ENCODE peak calls at places on chromosomes 12 and 14, in seven cellular contexts. H is RWPE1, Q is fibroblast of lung, M is tibial artery, T is Calu3, E is HFF-Myc, K is glutamatergic neuron. J is an unnamed sample.

GRCh38 chr12:121452356-121453021 is 52.6 kb downstream of the RNF34 start:
- DNase-seq in H (peak; percentile 66), Q (no peak), M (no peak), T (no peak), E (no peak), K (no peak), J (no peak)

GRCh38 chr14:72792051-72792788 is 101.7 kb downstream of the DPF3 start:
- DNase-seq in H (no peak), Q (peak; percentile 31), M (peak; percentile 62), T (no peak), E (no peak), K (no peak), J (no peak)

GRCh38 chr12:49279706-49280159 is 14.9 kb downstream of the TUBA1C start:
- DNase-seq in H (no peak), Q (no peak), M (no peak), T (no peak), E (no peak), K (peak; percentile 40), J (no peak)

GRCh38 chr14:20818861-20819260 is 16.2 kb upstream of the RNASE1 start:
- DNase-seq in H (no peak), Q (no peak), M (no peak), T (peak; percentile 56), E (no peak), K (no peak), J (no peak)

GRCh38 chr12:1834186-1834925 is 14.0 kb downstream of the LRTM2 start:
- DNase-seq in H (no peak), Q (no peak), M (no peak), T (no peak), E (no peak), K (no peak), J (no peak)

GRCh38 chr12:15601210-15601800 is 187.9 kb downstream of the EPS8 start:
- DNase-seq in H (peak; percentile 86), Q (peak; percentile 96), M (no peak), T (peak; percentile 35), E (no peak), K (no peak), J (no peak)

GRCh38 chr12:34397591-34398365 is 375.5 kb downstream of the ALG10 start:
- DNase-seq in H (no peak), Q (no peak), M (peak; percentile 15), T (no peak), E (no peak), K (no peak), J (peak; percentile 6)

GRCh38 chr14:78921856-78922255 is 751.7 kb downstream of the NRXN3 start:
- DNase-seq in H (no peak), Q (peak; percentile 47), M (no peak), T (no peak), E (peak; percentile 56), K (no peak), J (no peak)

GRCh38 chr14:21233457-21234076 is 35.7 kb downstream of the HNRNPC start:
- DNase-seq in H (no peak), Q (peak; percentile 18), M (no peak), T (no peak), E (no peak), K (peak; percentile 37), J (no peak)

GRCh38 chr12:47032644-47033043 is 46.8 kb upstream of the PCED1B start:
- DNase-seq in H (no peak), Q (peak; percentile 78), M (no peak), T (no peak), E (no peak), K (no peak), J (no peak)

GRCh38 chr14:77763978-77764377 is 3.0 kb upstream of the SNW1 start:
- DNase-seq in H (no peak), Q (no peak), M (no peak), T (no peak), E (no peak), K (no peak), J (no peak)

GRCh38 chr14:105292810-105293711 is 7.7 kb downstream of the BRF1 start:
- DNase-seq in H (no peak), Q (no peak), M (no peak), T (no peak), E (no peak), K (no peak), J (no peak)

GRCh38 chr12:113002155-113002554 is 23.8 kb downstream of the OAS2 start:
- DNase-seq in H (no peak), Q (no peak), M (no peak), T (no peak), E (no peak), K (no peak), J (no peak)

GRCh38 chr12:56224954-56225353 is 812 bp downstream of the NABP2 start:
- DNase-seq in H (no peak), Q (no peak), M (no peak), T (no peak), E (no peak), K (no peak), J (peak; percentile 23)

GRCh38 chr12:93136243-93137015 is 207.3 kb upstream of the EEA1 start:
- DNase-seq in H (no peak), Q (no peak), M (no peak), T (no peak), E (no peak), K (no peak), J (no peak)

GRCh38 chr12:62429457-62429856 is 37.2 kb upstream of the MON2 start:
- DNase-seq in H (no peak), Q (no peak), M (no peak), T (no peak), E (no peak), K (no peak), J (no peak)

GRCh38 chr12:116490481-116490880 is 68.7 kb upstream of the MAP1LC3B2 start:
- DNase-seq in H (no peak), Q (peak; percentile 63), M (no peak), T (no peak), E (no peak), K (no peak), J (no peak)

GRCh38 chr12:54075974-54076373 is 22.3 kb downstream of the HOXC4 start:
- DNase-seq in H (no peak), Q (no peak), M (no peak), T (no peak), E (no peak), K (no peak), J (no peak)

GRCh38 chr12:12560587-12561304 is 1.9 kb downstream of the DUSP16 start:
- DNase-seq in H (peak; percentile 53), Q (peak; percentile 57), M (peak; percentile 64), T (peak; percentile 39), E (no peak), K (no peak), J (peak; percentile 52)

GRCh38 chr12:89574736-89575208 is 48.9 kb upstream of the POC1B start:
- DNase-seq in H (no peak), Q (peak; percentile 43), M (no peak), T (no peak), E (peak; percentile 82), K (no peak), J (no peak)

GRCh38 chr12:119809023-119809422 is 68.1 kb downstream of the CIT start:
- DNase-seq in H (no peak), Q (peak; percentile 2), M (no peak), T (no peak), E (no peak), K (no peak), J (peak; percentile 38)

GRCh38 chr12:4908694-4909396 is 860 bp upstream of the KCNA1 start:
- DNase-seq in H (no peak), Q (no peak), M (no peak), T (no peak), E (no peak), K (peak; percentile 73), J (peak; percentile 74)

GRCh38 chr12:111268738-111269572 is 99.9 kb downstream of the PHETA1 start:
- DNase-seq in H (no peak), Q (no peak), M (no peak), T (peak; percentile 25), E (no peak), K (no peak), J (peak; percentile 62)
- TF ChIP-seq CTCF in H (peak; percentile 57), Q (peak; percentile 34), M (peak; percentile 38), T (peak; percentile 81), E (peak; percentile 71), K (peak; percentile 76), J (peak; percentile 30)

GRCh38 chr14:90111895-90112534 is 50.2 kb downstream of the KCNK13 start:
- DNase-seq in H (peak; percentile 83), Q (peak; percentile 5), M (no peak), T (no peak), E (no peak), K (no peak), J (no peak)

GRCh38 chr14:90107789-90108188 is 46.0 kb downstream of the KCNK13 start:
- DNase-seq in H (no peak), Q (no peak), M (no peak), T (no peak), E (no peak), K (no peak), J (no peak)

GRCh38 chr14:90114554-90114953 is 52.8 kb downstream of the KCNK13 start:
- DNase-seq in H (no peak), Q (no peak), M (no peak), T (no peak), E (no peak), K (no peak), J (no peak)

GRCh38 chr14:90105756-90106155 is 44.0 kb downstream of the KCNK13 start:
- DNase-seq in H (no peak), Q (no peak), M (no peak), T (no peak), E (no peak), K (no peak), J (no peak)

GRCh38 chr14:90109858-90110257 is 48.1 kb downstream of the KCNK13 start:
- DNase-seq in H (peak; percentile 21), Q (no peak), M (no peak), T (peak; percentile 30), E (no peak), K (peak; percentile 18), J (no peak)
- TF ChIP-seq CTCF in H (no peak), Q (no peak), M (no peak), T (no peak), E (peak; percentile 20), K (peak; percentile 36), J (no peak)

DNA sequence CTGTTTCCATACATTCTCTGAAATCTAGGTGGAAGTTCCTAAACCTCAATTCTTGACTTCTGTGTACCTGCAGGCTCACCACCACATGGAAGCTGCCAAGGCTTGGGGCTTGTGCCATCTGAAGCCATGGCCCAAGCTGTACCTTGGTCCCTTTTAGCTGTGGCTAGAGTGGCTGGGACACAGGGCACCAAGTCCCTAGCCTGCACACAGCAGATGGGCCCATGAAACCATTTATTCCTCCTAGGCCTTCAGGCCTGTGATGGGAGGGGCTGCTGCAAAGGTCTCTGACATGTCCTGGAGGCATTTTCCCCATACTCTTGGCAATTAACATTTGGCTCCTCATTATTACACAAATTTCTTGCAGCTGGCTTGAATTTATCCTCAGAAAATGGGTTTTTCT is 40.0 kb upstream of the COCH start:
- DNase-seq in H (no peak), Q (no peak), M (no peak), T (no peak), E (no peak), K (no peak), J (no peak)
- TF ChIP-seq CTCF in H (no peak), Q (no peak), M (no peak), T (no peak), E (no peak), K (no peak), J (no peak)

GRCh38 chr12:100555722-100556121 is 17.8 kb upstream of the GAS2L3 start:
- DNase-seq in H (no peak), Q (peak; percentile 71), M (no peak), T (no peak), E (no peak), K (no peak), J (no peak)

GRCh38 chr12:100553851-100554404 is 19.6 kb upstream of the GAS2L3 start:
- DNase-seq in H (no peak), Q (peak; percentile 60), M (no peak), T (no peak), E (no peak), K (no peak), J (no peak)

GRCh38 chr12:100557357-100557756 is 16.1 kb upstream of the GAS2L3 start:
- DNase-seq in H (no peak), Q (no peak), M (no peak), T (no peak), E (no peak), K (no peak), J (no peak)

GRCh38 chr12:100554608-100555077 is 18.8 kb upstream of the GAS2L3 start:
- DNase-seq in H (peak; percentile 57), Q (peak; percentile 93), M (no peak), T (peak; percentile 74), E (peak; percentile 89), K (no peak), J (peak; percentile 21)
- TF ChIP-seq CTCF in H (peak; percentile 78), Q (peak; percentile 99), M (peak; percentile 59), T (peak; percentile 78), E (peak; percentile 79), K (peak; percentile 92), J (peak; percentile 19)

J was measured in GM13976.